ENCODE peak calls at places on chromosomes 5 and 9, in four cellular contexts. B is HCT116, K is ascending aorta, D is EL. O is an unnamed sample.

GRCh38 chr5:175124251-175124813 is 319.6 kb downstream of the DRD1 start:
- DNase-seq in B (peak), K (no peak), D (peak), O (no peak)

GRCh38 chr9:87113892-87114291 is 166.6 kb upstream of the GAS1 start:
- DNase-seq in B (no peak), K (no peak), D (no peak), O (no peak)

GRCh38 chr5:72427488-72428437 is 79.4 kb downstream of the ZNF366 start:
- DNase-seq in B (no peak), K (no peak), D (peak), O (peak)

GRCh38 chr9:37034320-37034937 is 361 bp upstream of the PAX5 start:
- DNase-seq in B (no peak), K (no peak), D (peak), O (peak)

GRCh38 chr9:120610975-120611689 is 31.2 kb upstream of the CDK5RAP2 start:
- DNase-seq in B (no peak), K (no peak), D (no peak), O (no peak)

GRCh38 chr5:53170748-53171349 is 61.3 kb upstream of the MOCS2 start:
- DNase-seq in B (peak), K (no peak), D (peak), O (peak)

GRCh38 chr9:87227456-87227855 is 270.2 kb upstream of the DAPK1 start:
- DNase-seq in B (no peak), K (no peak), D (no peak), O (no peak)

GRCh38 chr5:125499969-125500368 is 753.5 kb upstream of the ZNF608 start:
- DNase-seq in B (no peak), K (no peak), D (no peak), O (no peak)

GRCh38 chr5:129410488-129410887 is 49.6 kb upstream of the ADAMTS19 start:
- DNase-seq in B (no peak), K (no peak), D (no peak), O (peak)

GRCh38 chr9:34624475-34624984 is 4.2 kb upstream of the DCTN3 start:
- DNase-seq in B (no peak), K (no peak), D (no peak), O (no peak)

O was measured in EH.